ENCODE peak calls at places on chromosomes 4 and X, in five cellular contexts. One of them, this sample, is unnamed.

GRCh38 chrX:24732705-24733104 is 39.0 kb downstream of the POLA1 start:
- DNase-seq in effector memory CD4-positive, alpha-beta T cell: no peak
- DNase-seq in NCI-H748 treated with DMSO at 0.1 percent for 48 hours: no peak
- DNase-seq in H9: no peak
- DNase-seq in adrenal gland: no peak
- DNase-seq in this sample: no peak

GRCh38 chr4:100952590-100952989 is 394.7 kb downstream of the PPP3CA start:
- DNase-seq in effector memory CD4-positive, alpha-beta T cell: no peak
- DNase-seq in NCI-H748 treated with DMSO at 0.1 percent for 48 hours: no peak
- DNase-seq in H9: no peak
- DNase-seq in adrenal gland: no peak
- DNase-seq in this sample: no peak

GRCh38 chrX:39477438-39478120 is 620.2 kb downstream of the BCOR start:
- DNase-seq in effector memory CD4-positive, alpha-beta T cell: no peak
- DNase-seq in NCI-H748 treated with DMSO at 0.1 percent for 48 hours: peak
- DNase-seq in H9: peak
- DNase-seq in adrenal gland: peak
- DNase-seq in this sample: no peak

GRCh38 chr4:98284640-98285046 is 23.5 kb downstream of the RAP1GDS1 start:
- DNase-seq in effector memory CD4-positive, alpha-beta T cell: no peak
- DNase-seq in NCI-H748 treated with DMSO at 0.1 percent for 48 hours: no peak
- DNase-seq in H9: peak
- DNase-seq in adrenal gland: no peak
- DNase-seq in this sample: no peak

GRCh38 chrX:119235872-119236598 is at the start of gene PGRMC1:
- DNase-seq in effector memory CD4-positive, alpha-beta T cell: peak
- DNase-seq in NCI-H748 treated with DMSO at 0.1 percent for 48 hours: peak
- DNase-seq in H9: peak
- DNase-seq in adrenal gland: peak
- DNase-seq in this sample: peak

GRCh38 chrX:19883878-19884277 is 3.5 kb downstream of the SH3KBP1 start:
- DNase-seq in effector memory CD4-positive, alpha-beta T cell: peak
- DNase-seq in NCI-H748 treated with DMSO at 0.1 percent for 48 hours: no peak
- DNase-seq in H9: no peak
- DNase-seq in adrenal gland: no peak
- DNase-seq in this sample: peak

GRCh38 chr4:173243321-173243720 is 74.7 kb downstream of the GALNT7 start:
- DNase-seq in effector memory CD4-positive, alpha-beta T cell: no peak
- DNase-seq in NCI-H748 treated with DMSO at 0.1 percent for 48 hours: no peak
- DNase-seq in H9: no peak
- DNase-seq in adrenal gland: no peak
- DNase-seq in this sample: no peak

GRCh38 chr4:30901781-30902479 is 181.8 kb downstream of the PCDH7 start:
- DNase-seq in effector memory CD4-positive, alpha-beta T cell: no peak
- DNase-seq in NCI-H748 treated with DMSO at 0.1 percent for 48 hours: no peak
- DNase-seq in H9: no peak
- DNase-seq in adrenal gland: no peak
- DNase-seq in this sample: no peak

GRCh38 chr4:142778908-142779307 is 67.2 kb downstream of the INPP4B start:
- DNase-seq in effector memory CD4-positive, alpha-beta T cell: no peak
- DNase-seq in NCI-H748 treated with DMSO at 0.1 percent for 48 hours: no peak
- DNase-seq in H9: no peak
- DNase-seq in adrenal gland: no peak
- DNase-seq in this sample: no peak

GRCh38 chr4:83387922-83388676 is 53.5 kb upstream of the HPSE start:
- DNase-seq in effector memory CD4-positive, alpha-beta T cell: no peak
- DNase-seq in NCI-H748 treated with DMSO at 0.1 percent for 48 hours: no peak
- DNase-seq in H9: no peak
- DNase-seq in adrenal gland: peak
- DNase-seq in this sample: no peak

GRCh38 chr4:13982008-13982407 is 354.5 kb upstream of the BOD1L1 start:
- DNase-seq in effector memory CD4-positive, alpha-beta T cell: no peak
- DNase-seq in NCI-H748 treated with DMSO at 0.1 percent for 48 hours: no peak
- DNase-seq in H9: no peak
- DNase-seq in adrenal gland: no peak
- DNase-seq in this sample: peak

GRCh38 chr4:95155759-95156451 is 392.9 kb downstream of the UNC5C start:
- DNase-seq in effector memory CD4-positive, alpha-beta T cell: no peak
- DNase-seq in NCI-H748 treated with DMSO at 0.1 percent for 48 hours: peak
- DNase-seq in H9: no peak
- DNase-seq in adrenal gland: no peak
- DNase-seq in this sample: peak

GRCh38 chr4:20684852-20685763 is 15.2 kb upstream of the PACRGL start:
- DNase-seq in effector memory CD4-positive, alpha-beta T cell: no peak
- DNase-seq in NCI-H748 treated with DMSO at 0.1 percent for 48 hours: no peak
- DNase-seq in H9: no peak
- DNase-seq in adrenal gland: no peak
- DNase-seq in this sample: peak